ENCODE peak calls at places on chromosome 14, in six cellular contexts. H, G, E, V, N and Q are unnamed samples.

GRCh38 chr14:98694541-98694940 is 577.5 kb downstream of the BCL11B start:
- DNase-seq in H (no peak), G (no peak), E (no peak), V (no peak), N (no peak), Q (no peak)

GRCh38 chr14:35341454-35342159 is 49.4 kb downstream of the PSMA6 start:
- DNase-seq in H (peak), G (no peak), E (peak), V (peak), N (peak), Q (peak)

GRCh38 chr14:103084021-103084919 is at the start of gene LBHD2:
- DNase-seq in H (no peak), G (no peak), E (peak), V (no peak), N (no peak), Q (no peak)

GRCh38 chr14:65231286-65231980 is 129.1 kb upstream of the MAX start:
- DNase-seq in H (no peak), G (no peak), E (no peak), V (no peak), N (no peak), Q (no peak)

GRCh38 chr14:37593496-37594237 is 1.4 kb downstream of the FOXA1 start:
- DNase-seq in H (no peak), G (no peak), E (no peak), V (no peak), N (no peak), Q (peak)

GRCh38 chr14:64540208-64541202 is at the start of gene HSPA2:
- DNase-seq in H (peak), G (peak), E (peak), V (peak), N (peak), Q (peak)

GRCh38 chr14:63890553-63890952 is 37.7 kb downstream of the SYNE2 start:
- DNase-seq in H (no peak), G (no peak), E (no peak), V (no peak), N (no peak), Q (no peak)

GRCh38 chr14:101557811-101558738 is 3.2 kb upstream of the DIO3 start:
- DNase-seq in H (peak), G (no peak), E (peak), V (no peak), N (no peak), Q (no peak)

GRCh38 chr14:71103662-71104484 is 196.6 kb downstream of the PCNX1 start:
- DNase-seq in H (peak), G (peak), E (peak), V (peak), N (peak), Q (peak)

GRCh38 chr14:39109893-39110715 is 4.0 kb upstream of the GEMIN2 start:
- DNase-seq in H (no peak), G (peak), E (no peak), V (no peak), N (no peak), Q (peak)

GRCh38 chr14:55869397-55870049 is 248.7 kb upstream of the PELI2 start:
- DNase-seq in H (no peak), G (no peak), E (no peak), V (no peak), N (peak), Q (no peak)

GRCh38 chr14:39467889-39468524 is 35.8 kb upstream of the FBXO33 start:
- DNase-seq in H (peak), G (no peak), E (peak), V (no peak), N (peak), Q (no peak)

GRCh38 chr14:49727171-49727570 is 34.3 kb downstream of the KLHDC1 start:
- DNase-seq in H (no peak), G (no peak), E (no peak), V (no peak), N (no peak), Q (no peak)

GRCh38 chr14:53881161-53881846 is 75.3 kb downstream of the BMP4 start:
- DNase-seq in H (no peak), G (no peak), E (peak), V (no peak), N (no peak), Q (no peak)

GRCh38 chr14:37480446-37481290 is 114.4 kb downstream of the FOXA1 start:
- DNase-seq in H (no peak), G (no peak), E (peak), V (no peak), N (peak), Q (no peak)

GRCh38 chr14:21093769-21094681 is 4.4 kb downstream of the ZNF219 start:
- DNase-seq in H (no peak), G (no peak), E (no peak), V (no peak), N (no peak), Q (peak)

GRCh38 chr14:75515631-75515999 is 6.7 kb upstream of the BATF start:
- DNase-seq in H (no peak), G (no peak), E (no peak), V (no peak), N (peak), Q (peak)

GRCh38 chr14:104355101-104355691 is 216.8 kb downstream of the KIF26A start:
- DNase-seq in H (no peak), G (no peak), E (no peak), V (no peak), N (no peak), Q (no peak)

GRCh38 chr14:99201351-99202073 is 70.5 kb downstream of the BCL11B start:
- DNase-seq in H (no peak), G (no peak), E (no peak), V (no peak), N (no peak), Q (no peak)

GRCh38 chr14:55904086-55904485 is 214.1 kb upstream of the PELI2 start:
- DNase-seq in H (no peak), G (no peak), E (no peak), V (no peak), N (no peak), Q (no peak)

GRCh38 chr14:100576091-100577085 is 10.8 kb downstream of the BEGAIN start:
- DNase-seq in H (no peak), G (no peak), E (no peak), V (no peak), N (no peak), Q (no peak)

GRCh38 chr14:103315368-103315911 is 18.6 kb upstream of the EIF5 start:
- DNase-seq in H (no peak), G (no peak), E (peak), V (no peak), N (peak), Q (no peak)

GRCh38 chr14:64035143-64035542 is 182.3 kb downstream of the SYNE2 start:
- DNase-seq in H (no peak), G (no peak), E (peak), V (peak), N (peak), Q (no peak)

GRCh38 chr14:105072892-105073719 is 7.9 kb upstream of the GPR132 start:
- DNase-seq in H (no peak), G (no peak), E (no peak), V (no peak), N (no peak), Q (no peak)

GRCh38 chr14:36452850-36453249 is 67.2 kb downstream of the NKX2-1 start:
- DNase-seq in H (no peak), G (no peak), E (no peak), V (no peak), N (no peak), Q (no peak)

GRCh38 chr14:74217672-74218448 is 21.4 kb upstream of the VSX2 start:
- DNase-seq in H (peak), G (peak), E (peak), V (peak), N (peak), Q (peak)

GRCh38 chr14:51614707-51615106 is 37.0 kb upstream of the FRMD6 start:
- DNase-seq in H (no peak), G (no peak), E (no peak), V (peak), N (peak), Q (no peak)

GRCh38 chr14:33432407-33433023 is 493.8 kb downstream of the NPAS3 start:
- DNase-seq in H (no peak), G (no peak), E (peak), V (peak), N (peak), Q (no peak)

GRCh38 chr14:95125156-95125555 is 32.2 kb downstream of the DICER1 start:
- DNase-seq in H (no peak), G (no peak), E (no peak), V (no peak), N (no peak), Q (no peak)

GRCh38 chr14:26008290-26008689 is 589.5 kb downstream of the NOVA1 start:
- DNase-seq in H (no peak), G (no peak), E (peak), V (no peak), N (peak), Q (no peak)

GRCh38 chr14:101957406-101958234 is 6.8 kb upstream of the DYNC1H1 start:
- DNase-seq in H (no peak), G (no peak), E (no peak), V (no peak), N (no peak), Q (no peak)

GRCh38 chr14:37143500-37143874 is 28.9 kb downstream of the SLC25A21 start:
- DNase-seq in H (no peak), G (no peak), E (no peak), V (no peak), N (no peak), Q (no peak)

GRCh38 chr14:94540031-94540794 is 21.0 kb upstream of the SERPINA4 start:
- DNase-seq in H (no peak), G (no peak), E (no peak), V (no peak), N (peak), Q (no peak)

DNA sequence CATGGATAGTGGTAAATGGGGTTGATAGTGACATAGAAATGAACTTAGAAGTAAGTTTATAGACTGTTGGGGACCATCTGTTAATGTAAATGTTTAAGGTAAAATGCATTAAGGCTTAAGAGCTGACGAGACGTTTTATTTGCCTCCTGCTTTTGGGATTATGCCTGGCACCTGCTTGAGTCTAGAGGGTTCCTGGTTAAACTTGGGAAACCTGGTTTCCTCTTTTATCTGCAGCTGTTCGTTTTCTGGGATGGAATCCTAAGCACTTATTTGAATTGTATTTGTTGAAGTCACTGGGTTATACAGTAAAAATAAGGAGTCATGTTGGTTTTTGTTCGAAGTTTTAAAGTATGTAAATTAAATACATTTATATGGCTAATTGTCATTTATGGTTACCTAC is 914.7 kb downstream of the NRXN3 start:
- DNase-seq in H (no peak), G (no peak), E (no peak), V (no peak), N (no peak), Q (no peak)
- TF ChIP-seq CTCF in H (no peak), G (no peak), E (no peak), V (no peak), N (no peak), Q (no peak)

GRCh38 chr14:90093942-90094595 is 32.3 kb downstream of the KCNK13 start:
- DNase-seq in H (peak), G (no peak), E (peak), V (peak), N (peak), Q (no peak)
- TF ChIP-seq CTCF in H (no peak), G (no peak), E (no peak), V (no peak), N (no peak), Q (no peak)

GRCh38 chr14:96584199-96584906 is 82.2 kb downstream of the PAPOLA start:
- DNase-seq in H (peak), G (peak), E (peak), V (peak), N (peak), Q (peak)
- TF ChIP-seq CTCF in H (peak), G (peak), E (peak), V (peak), N (peak), Q (peak)

GRCh38 chr14:29982993-29983392 is 55.3 kb upstream of the PRKD1 start:
- DNase-seq in H (no peak), G (no peak), E (no peak), V (no peak), N (no peak), Q (no peak)
- TF ChIP-seq CTCF in H (no peak), G (no peak), E (no peak), V (no peak), N (no peak), Q (no peak)

GRCh38 chr14:70073924-70074566 is 114.7 kb downstream of the SLC8A3 start:
- DNase-seq in H (peak), G (peak), E (peak), V (peak), N (peak), Q (peak)
- TF ChIP-seq CTCF in H (peak), G (peak), E (peak), V (peak), N (peak), Q (peak)

DNA sequence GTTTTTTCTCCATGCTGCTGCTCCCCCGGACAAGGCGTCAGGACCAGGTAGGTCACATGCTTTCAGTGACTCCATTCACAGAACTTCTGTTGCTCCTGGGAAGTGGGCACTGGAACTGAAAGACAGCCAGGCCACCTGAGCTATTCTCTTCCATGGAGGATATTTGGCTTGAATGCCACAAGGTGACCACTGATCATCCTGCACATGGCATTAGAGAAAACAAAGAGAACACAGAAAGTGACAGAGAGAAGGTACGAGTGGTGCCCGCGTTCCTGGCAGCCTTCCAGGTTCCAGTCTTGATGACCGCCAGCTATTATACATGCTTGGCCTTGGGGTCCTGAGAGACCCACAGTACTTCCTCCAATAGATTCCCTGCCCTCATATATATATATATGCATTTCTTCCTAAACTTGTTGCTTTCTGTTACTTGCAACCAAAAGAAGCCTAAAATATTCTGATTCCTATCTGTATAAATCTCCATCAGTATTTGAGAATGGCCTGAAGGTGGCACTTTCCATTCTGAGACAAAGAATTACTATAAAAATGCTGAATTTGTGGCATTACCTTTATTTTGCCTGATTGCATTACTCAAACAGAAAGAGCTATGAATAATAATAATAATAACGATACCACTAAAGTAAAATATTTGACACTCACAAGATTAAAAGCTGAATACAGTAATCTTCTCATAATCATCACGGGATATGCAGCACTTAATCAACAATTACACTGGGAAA is 174.9 kb downstream of the FOXN3 start:
- DNase-seq in H (no peak), G (no peak), E (no peak), V (no peak), N (no peak), Q (no peak)
- TF ChIP-seq CTCF in H (no peak), G (no peak), E (no peak), V (peak), N (no peak), Q (no peak)

GRCh38 chr14:72894323-72894622 is 372 bp upstream of the DPF3 start:
- DNase-seq in H (no peak), G (no peak), E (no peak), V (no peak), N (no peak), Q (no peak)

GRCh38 chr14:72891666-72892102 is 2.2 kb downstream of the DPF3 start:
- DNase-seq in H (no peak), G (no peak), E (no peak), V (no peak), N (no peak), Q (no peak)

GRCh38 chr14:72892879-72893635 is 844 bp downstream of the DPF3 start:
- DNase-seq in H (peak), G (peak), E (peak), V (no peak), N (no peak), Q (peak)

GRCh38 chr14:72893636-72894322 is at the start of gene DPF3:
- DNase-seq in H (peak), G (peak), E (peak), V (peak), N (peak), Q (peak)

GRCh38 chr14:72892103-72892878 is 1.6 kb downstream of the DPF3 start:
- DNase-seq in H (peak), G (peak), E (peak), V (no peak), N (peak), Q (peak)
- TF ChIP-seq CTCF in H (no peak), G (no peak), E (no peak), V (peak), N (no peak), Q (no peak)

DNA sequence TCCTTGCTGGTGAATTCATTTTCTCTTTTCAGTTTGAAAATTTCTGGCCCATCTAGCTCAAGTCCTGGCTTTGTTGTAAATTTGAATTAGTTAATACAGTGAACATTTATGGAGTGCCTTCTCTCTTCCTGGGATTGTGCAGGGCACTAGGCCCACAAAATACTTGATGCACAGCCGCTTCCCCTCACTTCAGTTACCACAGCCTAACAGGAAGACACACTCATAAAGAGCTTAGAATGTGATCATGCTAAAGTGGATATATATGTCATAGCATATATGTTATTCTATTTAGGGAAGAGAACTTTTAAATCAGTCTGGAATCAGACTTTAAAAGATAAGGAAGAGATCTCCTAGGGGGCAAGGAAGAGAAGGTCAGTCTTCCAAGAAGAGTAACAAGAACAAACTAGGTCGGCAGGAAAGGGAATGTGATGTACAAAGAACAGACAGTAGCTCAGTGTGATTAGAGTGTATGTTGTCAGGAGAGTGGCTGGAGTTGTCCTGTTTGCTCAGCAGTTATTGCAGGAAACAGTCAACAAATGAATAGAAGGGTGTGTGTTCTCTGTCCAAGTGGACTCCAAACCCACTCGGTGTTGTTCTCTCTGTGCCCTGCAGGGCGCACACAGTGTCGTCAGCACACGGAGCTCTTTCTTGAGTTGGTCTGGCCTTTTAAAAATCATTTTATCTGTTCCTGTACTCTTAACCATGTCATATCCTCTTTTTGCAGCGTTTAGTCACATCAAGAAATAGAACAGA is 74.4 kb downstream of the DAAM1 start:
- DNase-seq in H (no peak), G (no peak), E (no peak), V (no peak), N (no peak), Q (no peak)
- TF ChIP-seq CTCF in H (no peak), G (no peak), E (peak), V (no peak), N (no peak), Q (no peak)

DNA sequence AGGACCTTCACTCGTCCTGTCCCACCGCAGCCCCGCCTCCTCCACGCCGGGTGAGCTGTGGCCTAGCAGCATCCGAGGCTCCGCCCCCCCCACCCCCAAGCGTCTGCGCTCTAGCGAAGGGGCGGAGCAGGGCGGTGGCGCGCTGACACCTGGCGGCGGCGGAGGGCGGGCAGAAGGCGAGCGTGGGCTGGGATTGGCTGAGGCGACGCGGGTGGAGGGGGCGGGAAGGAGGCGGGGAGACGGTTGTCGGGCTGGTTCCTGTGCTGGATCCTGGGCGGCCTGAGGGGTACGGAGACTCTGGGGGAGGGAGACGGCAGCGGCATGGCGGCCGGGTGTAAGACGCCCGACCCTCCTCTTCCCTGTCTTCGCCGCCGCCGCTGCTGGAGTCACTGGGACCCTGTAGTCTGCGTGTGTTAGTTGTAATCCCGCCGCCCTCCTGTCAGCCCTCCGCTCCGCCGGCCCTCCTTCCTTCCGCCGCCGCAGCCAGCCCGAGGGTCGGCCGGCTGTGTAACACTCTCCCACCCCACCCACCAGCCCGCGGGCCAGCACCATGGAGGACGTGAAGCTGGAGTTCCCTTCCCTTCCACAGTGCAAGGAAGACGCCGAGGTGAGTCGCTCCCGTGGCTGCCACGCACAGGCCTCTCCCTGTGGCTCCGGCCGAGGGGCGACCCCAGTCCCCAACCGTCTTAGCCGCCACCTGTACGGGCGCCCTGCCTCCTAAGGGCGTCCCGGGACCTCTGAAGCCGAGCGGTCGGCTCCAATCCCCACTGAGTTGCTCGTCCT is at the start of gene STYX:
- DNase-seq in H (peak), G (peak), E (peak), V (peak), N (peak), Q (peak)
- TF ChIP-seq CTCF in H (no peak), G (no peak), E (no peak), V (no peak), N (no peak), Q (no peak)

GRCh38 chr14:60721331-60722162 is 2.6 kb downstream of the SIX4 start:
- DNase-seq in H (peak), G (peak), E (peak), V (no peak), N (peak), Q (peak)
- TF ChIP-seq CTCF in H (no peak), G (peak), E (peak), V (peak), N (no peak), Q (peak)